ENCODE peak calls at places on chromosomes 6 and 20, in six cellular contexts. R, A, V, E, L and S are unnamed samples.

GRCh38 chr6:103405321-103405720 is 1454.4 kb downstream of the HACE1 start:
- DNase-seq in L (no peak), R (no peak), A (no peak), E (no peak), V (no peak), S (no peak)

GRCh38 chr6:3419624-3420272 is 37.1 kb downstream of the SLC22A23 start:
- DNase-seq in E (no peak), R (no peak), A (no peak), L (peak), V (no peak), S (no peak)

GRCh38 chr20:50431066-50431450 is 79.1 kb upstream of the PTPN1 start:
- DNase-seq in A (no peak), V (no peak), E (no peak), R (no peak), L (no peak), S (no peak)

GRCh38 chr6:150813993-150814359 is 51.5 kb upstream of the MTHFD1L start:
- DNase-seq in L (peak), A (no peak), E (no peak), R (no peak), V (no peak), S (no peak)

GRCh38 chr20:39799366-39799965 is 837.3 kb downstream of the DHX35 start:
- DNase-seq in L (no peak), R (no peak), V (no peak), E (no peak), A (no peak), S (no peak)

GRCh38 chr20:330233-331149 is 5.1 kb downstream of the SOX12 start:
- DNase-seq in V (no peak), A (peak), E (peak), R (peak), L (peak), S (no peak)

GRCh38 chr20:32227744-32228688 is 20.3 kb downstream of the POFUT1 start:
- DNase-seq in E (no peak), A (peak), L (no peak), V (no peak), R (peak), S (no peak)

GRCh38 chr6:136754820-136755219 is 37.5 kb downstream of the MAP3K5 start:
- DNase-seq in L (no peak), E (no peak), R (no peak), V (no peak), A (no peak), S (no peak)

GRCh38 chr20:58647814-58648501 is 3.1 kb upstream of the STX16 start:
- DNase-seq in L (peak), R (no peak), V (no peak), E (no peak), A (no peak), S (no peak)